ENCODE peak calls at places on chromosome X, in four cellular contexts. One of them, this sample, is unnamed.

GRCh38 chrX:70554081-70554480 is 109.4 kb downstream of the DLG3 start:
- DNase-seq in RPMI7951: peak
- DNase-seq in HCEC 1CT: peak
- DNase-seq in activated CD4-positive, alpha-beta T cell treated with anti-CD3 and anti-CD28 coated beads, Interleukin-2, amount 10 ng/mL, durations not matched to agents 7 days and 5 days: no peak
- DNase-seq in this sample: no peak

GRCh38 chrX:111411591-111412371 is at the start of gene DCX:
- DNase-seq in RPMI7951: no peak
- DNase-seq in HCEC 1CT: no peak
- DNase-seq in activated CD4-positive, alpha-beta T cell treated with anti-CD3 and anti-CD28 coated beads, Interleukin-2, amount 10 ng/mL, durations not matched to agents 7 days and 5 days: no peak
- DNase-seq in this sample: no peak

GRCh38 chrX:63506320-63506719 is 155.2 kb upstream of the SPIN4 start:
- DNase-seq in RPMI7951: peak
- DNase-seq in HCEC 1CT: peak
- DNase-seq in activated CD4-positive, alpha-beta T cell treated with anti-CD3 and anti-CD28 coated beads, Interleukin-2, amount 10 ng/mL, durations not matched to agents 7 days and 5 days: no peak
- DNase-seq in this sample: peak

GRCh38 chrX:38939067-38939466 is 137.8 kb downstream of the MID1IP1 start:
- DNase-seq in RPMI7951: peak
- DNase-seq in HCEC 1CT: peak
- DNase-seq in activated CD4-positive, alpha-beta T cell treated with anti-CD3 and anti-CD28 coated beads, Interleukin-2, amount 10 ng/mL, durations not matched to agents 7 days and 5 days: no peak
- DNase-seq in this sample: no peak

GRCh38 chrX:44876767-44877166 is 3.8 kb downstream of the KDM6A start:
- DNase-seq in RPMI7951: no peak
- DNase-seq in HCEC 1CT: no peak
- DNase-seq in activated CD4-positive, alpha-beta T cell treated with anti-CD3 and anti-CD28 coated beads, Interleukin-2, amount 10 ng/mL, durations not matched to agents 7 days and 5 days: no peak
- DNase-seq in this sample: no peak

GRCh38 chrX:129843209-129843458 is 552 bp downstream of the ZDHHC9 start:
- DNase-seq in RPMI7951: no peak
- DNase-seq in HCEC 1CT: no peak
- DNase-seq in activated CD4-positive, alpha-beta T cell treated with anti-CD3 and anti-CD28 coated beads, Interleukin-2, amount 10 ng/mL, durations not matched to agents 7 days and 5 days: no peak
- DNase-seq in this sample: no peak

GRCh38 chrX:102837843-102838242 is 99.2 kb upstream of the RAB40AL start:
- DNase-seq in RPMI7951: no peak
- DNase-seq in HCEC 1CT: no peak
- DNase-seq in activated CD4-positive, alpha-beta T cell treated with anti-CD3 and anti-CD28 coated beads, Interleukin-2, amount 10 ng/mL, durations not matched to agents 7 days and 5 days: no peak
- DNase-seq in this sample: no peak

GRCh38 chrX:129534816-129535578 is 5.1 kb upstream of the OCRL start:
- DNase-seq in RPMI7951: peak
- DNase-seq in HCEC 1CT: peak
- DNase-seq in activated CD4-positive, alpha-beta T cell treated with anti-CD3 and anti-CD28 coated beads, Interleukin-2, amount 10 ng/mL, durations not matched to agents 7 days and 5 days: no peak
- DNase-seq in this sample: no peak

GRCh38 chrX:370963-371745 is 15.6 kb downstream of the PPP2R3B start:
- DNase-seq in RPMI7951: no peak
- DNase-seq in HCEC 1CT: no peak
- DNase-seq in activated CD4-positive, alpha-beta T cell treated with anti-CD3 and anti-CD28 coated beads, Interleukin-2, amount 10 ng/mL, durations not matched to agents 7 days and 5 days: no peak
- DNase-seq in this sample: no peak

GRCh38 chrX:53073115-53073581 is 9.0 kb upstream of the TSPYL2 start:
- DNase-seq in RPMI7951: no peak
- DNase-seq in HCEC 1CT: no peak
- DNase-seq in activated CD4-positive, alpha-beta T cell treated with anti-CD3 and anti-CD28 coated beads, Interleukin-2, amount 10 ng/mL, durations not matched to agents 7 days and 5 days: no peak
- DNase-seq in this sample: no peak

GRCh38 chrX:130165181-130165702 is 399 bp downstream of the AIFM1 start:
- DNase-seq in RPMI7951: no peak
- DNase-seq in HCEC 1CT: peak
- DNase-seq in activated CD4-positive, alpha-beta T cell treated with anti-CD3 and anti-CD28 coated beads, Interleukin-2, amount 10 ng/mL, durations not matched to agents 7 days and 5 days: no peak
- DNase-seq in this sample: no peak

GRCh38 chrX:39703307-39703706 is 394.5 kb downstream of the BCOR start:
- DNase-seq in RPMI7951: no peak
- DNase-seq in HCEC 1CT: no peak
- DNase-seq in activated CD4-positive, alpha-beta T cell treated with anti-CD3 and anti-CD28 coated beads, Interleukin-2, amount 10 ng/mL, durations not matched to agents 7 days and 5 days: no peak
- DNase-seq in this sample: no peak

GRCh38 chrX:118528089-118528753 is 32.6 kb downstream of the DOCK11 start:
- DNase-seq in RPMI7951: no peak
- DNase-seq in HCEC 1CT: no peak
- DNase-seq in activated CD4-positive, alpha-beta T cell treated with anti-CD3 and anti-CD28 coated beads, Interleukin-2, amount 10 ng/mL, durations not matched to agents 7 days and 5 days: peak
- DNase-seq in this sample: peak

GRCh38 chrX:53211391-53211978 is 13.5 kb downstream of the KDM5C start:
- DNase-seq in RPMI7951: peak
- DNase-seq in HCEC 1CT: no peak
- DNase-seq in activated CD4-positive, alpha-beta T cell treated with anti-CD3 and anti-CD28 coated beads, Interleukin-2, amount 10 ng/mL, durations not matched to agents 7 days and 5 days: no peak
- DNase-seq in this sample: no peak

GRCh38 chrX:46117234-46117633 is 428.0 kb downstream of the ZNF674 start:
- DNase-seq in RPMI7951: no peak
- DNase-seq in HCEC 1CT: no peak
- DNase-seq in activated CD4-positive, alpha-beta T cell treated with anti-CD3 and anti-CD28 coated beads, Interleukin-2, amount 10 ng/mL, durations not matched to agents 7 days and 5 days: no peak
- DNase-seq in this sample: no peak